ENCODE peak calls at places on chromosomes 12 and 14, in four cellular contexts. K is HCT116, X is WTC11, B is K562. F is an unnamed sample.

GRCh38 chr12:104669057-104669770 is 212.5 kb downstream of the CHST11 start:
- DNase-seq in K (no peak), X (no peak), B (no peak), F (peak)

GRCh38 chr14:101068293-101068957 is 164.9 kb upstream of the RTL1 start:
- DNase-seq in K (no peak), X (peak), B (no peak), F (no peak)

GRCh38 chr12:90207799-90208198 is 499.2 kb upstream of the ATP2B1 start:
- DNase-seq in K (no peak), X (no peak), B (no peak), F (peak)

GRCh38 chr14:104970231-104971068 is 7.7 kb downstream of the AHNAK2 start:
- DNase-seq in K (peak), X (no peak), B (peak), F (peak)

GRCh38 chr12:42086021-42086420 is 58.7 kb downstream of the GXYLT1 start:
- DNase-seq in K (no peak), X (no peak), B (no peak), F (no peak)

GRCh38 chr12:4153343-4153892 is 120.1 kb upstream of the CCND2 start:
- DNase-seq in K (no peak), X (no peak), B (peak), F (no peak)

GRCh38 chr12:74401966-74402365 is 135.7 kb upstream of the ATXN7L3B start:
- DNase-seq in K (peak), X (no peak), B (no peak), F (peak)

GRCh38 chr14:20667957-20668356 is 16.4 kb upstream of the RNASE4 start:
- DNase-seq in K (no peak), X (no peak), B (no peak), F (no peak)

GRCh38 chr12:96044017-96044985 is 8.9 kb upstream of the LTA4H start:
- DNase-seq in K (no peak), X (no peak), B (no peak), F (no peak)

GRCh38 chr12:10331642-10332239 is 24.1 kb downstream of the KLRD1 start:
- DNase-seq in K (peak), X (no peak), B (peak), F (peak)
- TF ChIP-seq MAX in K (no peak), X (no peak), B (no peak), F (no peak)

GRCh38 chr14:51157012-51157411 is 62.1 kb upstream of the TRIM9 start:
- DNase-seq in K (peak), X (no peak), B (no peak), F (peak)
- TF ChIP-seq CTCF in K (peak), X (peak), B (no peak), F (peak)

DNA sequence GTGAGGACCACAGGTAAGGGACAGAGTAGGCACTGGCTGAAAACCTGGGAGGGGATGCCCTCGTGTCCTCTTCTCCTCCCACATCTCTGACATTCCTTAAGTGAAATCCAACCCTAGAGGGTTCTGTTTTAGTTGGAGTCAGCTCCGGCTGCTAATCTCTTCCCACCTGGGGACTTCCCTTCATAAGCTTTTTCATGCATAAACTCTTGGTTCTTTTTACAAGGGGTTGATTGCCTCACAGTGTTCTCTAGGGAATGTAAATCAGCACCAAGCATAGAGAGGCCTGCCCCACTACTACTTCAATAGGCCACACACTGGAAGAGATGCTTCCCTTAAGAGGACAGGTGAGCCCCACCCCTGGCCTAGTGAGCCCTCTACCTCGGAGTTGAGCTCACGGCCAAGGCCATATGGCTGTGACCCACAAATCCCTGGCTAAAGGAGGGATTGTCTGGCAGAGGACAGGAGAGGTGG is 3.2 kb upstream of the SYNDIG1L start:
- DNase-seq in K (no peak), X (peak), B (no peak), F (no peak)
- TF ChIP-seq MAX in K (no peak), X (peak), B (no peak), F (no peak)

DNA sequence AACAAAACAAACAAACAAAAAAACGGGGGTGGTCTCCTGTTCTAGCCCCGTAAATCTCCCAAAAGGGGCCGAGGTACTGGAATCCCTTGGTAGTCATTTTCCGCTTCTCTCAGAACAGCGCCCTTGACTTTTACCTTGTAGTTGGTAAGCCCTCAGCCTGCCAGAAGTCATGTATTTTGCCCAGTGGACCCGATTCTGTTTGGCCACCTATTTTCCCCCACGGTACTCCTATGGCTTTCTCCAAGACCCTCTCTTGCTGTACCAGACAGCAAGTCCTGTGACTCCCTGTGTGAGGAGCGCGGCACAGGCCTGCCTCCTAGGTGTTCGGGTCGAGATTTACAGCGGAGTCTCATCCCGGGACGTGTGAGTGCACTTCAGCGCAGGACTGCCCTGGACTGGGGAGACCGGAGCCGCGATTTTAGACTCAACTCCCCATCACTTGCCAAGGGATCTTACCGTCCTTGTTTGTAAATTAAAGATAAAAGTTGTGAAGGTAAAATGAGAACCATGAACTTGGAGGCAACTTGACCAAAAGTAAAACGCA is 1.1 kb upstream of the MBD6 start:
- DNase-seq in K (no peak), X (peak), B (no peak), F (peak)
- TF ChIP-seq CTCF in K (no peak), X (no peak), B (peak), F (no peak)

F was measured in A549.